ENCODE peak calls at places on chromosomes 5 and 9, in nine cellular contexts. H, U, R, E, S, X, V, F and J are unnamed samples.

GRCh38 chr5:143642791-143643190 is 169.2 kb upstream of the HMHB1 start:
- DNase-seq in H (no peak), U (no peak), V (no peak), R (no peak), E (no peak), X (no peak), F (no peak), S (no peak), J (no peak)

GRCh38 chr5:151742870-151743294 is 15.5 kb downstream of the ATOX1 start:
- DNase-seq in R (no peak), V (peak), E (no peak), U (no peak), F (peak), S (peak), X (peak), H (peak), J (peak)

GRCh38 chr9:137382728-137383452 is 40.1 kb downstream of the EXD3 start:
- DNase-seq in H (peak), S (no peak), F (no peak), X (no peak), V (no peak), U (no peak), R (peak), E (no peak), J (no peak)

GRCh38 chr5:149628846-149629388 is 47.6 kb downstream of the ARHGEF37 start:
- DNase-seq in E (no peak), S (no peak), X (no peak), R (no peak), F (no peak), U (no peak), V (no peak), H (no peak), J (no peak)

GRCh38 chr9:137907776-137908175 is 30.2 kb downstream of the CACNA1B start:
- DNase-seq in U (no peak), R (no peak), X (no peak), S (no peak), F (no peak), E (no peak), H (no peak), V (no peak), J (no peak)

GRCh38 chr9:26375448-26375847 is 517.2 kb downstream of the CAAP1 start:
- DNase-seq in X (no peak), V (no peak), E (no peak), R (no peak), U (no peak), S (no peak), F (peak), H (no peak), J (no peak)

GRCh38 chr9:15404171-15404570 is 18.5 kb upstream of the SNAPC3 start:
- DNase-seq in V (no peak), X (no peak), E (no peak), F (peak), H (no peak), U (no peak), R (no peak), S (no peak), J (no peak)

GRCh38 chr9:109012876-109013677 is at the start of gene CTNNAL1:
- DNase-seq in R (peak), F (peak), X (peak), S (peak), U (peak), V (peak), H (no peak), E (peak), J (peak)

GRCh38 chr9:90680534-90680933 is 37.9 kb upstream of the DIRAS2 start:
- DNase-seq in H (no peak), F (no peak), E (no peak), V (no peak), S (no peak), R (peak), X (no peak), U (no peak), J (no peak)

GRCh38 chr9:38154501-38155421 is 85.7 kb upstream of the SHB start:
- DNase-seq in H (peak), S (no peak), V (peak), U (no peak), X (peak), F (no peak), E (no peak), R (no peak), J (no peak)

GRCh38 chr5:154295551-154295950 is 105.0 kb downstream of the GALNT10 start:
- DNase-seq in U (no peak), E (no peak), F (no peak), H (no peak), V (no peak), X (no peak), R (no peak), S (no peak), J (no peak)

GRCh38 chr9:119289740-119290139 is 79.5 kb downstream of the BRINP1 start:
- DNase-seq in V (peak), R (peak), U (peak), F (peak), X (peak), S (peak), H (peak), E (peak), J (peak)

GRCh38 chr5:158947831-158948230 is 151.9 kb downstream of the EBF1 start:
- DNase-seq in V (no peak), U (no peak), H (no peak), F (peak), R (no peak), S (no peak), E (no peak), X (no peak), J (no peak)

GRCh38 chr5:62395210-62395950 is 8.3 kb downstream of the DIMT1 start:
- DNase-seq in R (no peak), U (no peak), V (no peak), E (peak), F (peak), X (no peak), S (peak), H (no peak), J (no peak)

GRCh38 chr5:168802337-168802736 is 223.2 kb upstream of the PANK3 start:
- DNase-seq in H (no peak), E (peak), R (no peak), V (no peak), F (no peak), S (no peak), X (no peak), U (no peak), J (no peak)

GRCh38 chr9:87597710-87598200 is 100.1 kb downstream of the DAPK1 start:
- DNase-seq in X (no peak), H (no peak), V (no peak), F (no peak), R (no peak), U (no peak), S (no peak), E (no peak), J (no peak)

GRCh38 chr5:35598707-35599370 is 18.8 kb upstream of the SPEF2 start:
- DNase-seq in H (peak), U (peak), S (no peak), F (no peak), V (peak), X (no peak), R (no peak), E (no peak), J (no peak)

GRCh38 chr5:19927919-19928318 is 60.1 kb downstream of the CDH18 start:
- DNase-seq in E (no peak), X (no peak), F (peak), U (no peak), H (peak), S (no peak), R (peak), V (peak), J (no peak)

GRCh38 chr5:102971693-102972293 is 148.1 kb downstream of the GIN1 start:
- DNase-seq in H (peak), U (peak), E (no peak), V (peak), F (peak), R (no peak), S (peak), X (no peak), J (no peak)

GRCh38 chr5:112533315-112533867 is 114.3 kb upstream of the EPB41L4A start:
- DNase-seq in H (no peak), E (no peak), R (no peak), X (no peak), S (no peak), F (no peak), U (no peak), V (no peak), J (no peak)

GRCh38 chr9:133691659-133692363 is 46.3 kb downstream of the SARDH start:
- DNase-seq in F (peak), E (peak), U (no peak), H (no peak), R (no peak), S (no peak), V (no peak), X (no peak), J (no peak)

GRCh38 chr9:90641868-90642558 is 611 bp downstream of the DIRAS2 start:
- DNase-seq in U (no peak), F (no peak), S (no peak), R (no peak), X (no peak), V (peak), E (no peak), H (peak), J (no peak)

GRCh38 chr5:58582411-58583393 is at the start of gene RAB3C:
- DNase-seq in H (peak), S (peak), E (peak), X (peak), V (peak), R (peak), U (no peak), F (peak), J (peak)